ENCODE peak calls at places on chromosomes 2 and 18, in nine cellular contexts. G is SK-N-SH, R is HL-60, N is hepatocyte, C is cardiac muscle cell, W is WERI-Rb-1, E is fibroblast of lung, X is adrenal gland, M is HepG2. A is an unnamed sample.

GRCh38 chr2:182866095-182866460 is 359 bp downstream of the FRZB start:
- DNase-seq in R (no peak), M (no peak), W (peak; percentile 17), C (peak; percentile 31), E (peak; percentile 22), X (no peak), G (no peak), N (peak; percentile 31), A (peak; percentile 26)

GRCh38 chr2:113233593-113234550 is 44.8 kb downstream of the PAX8 start:
- DNase-seq in E (no peak), R (no peak), X (peak; percentile 84), W (no peak), M (peak; percentile 32), C (peak; percentile 7), G (no peak), N (peak; percentile 56), A (no peak)

GRCh38 chr2:223051580-223052375 is at the start of gene KCNE4:
- DNase-seq in W (peak; percentile 49), E (peak; percentile 87), X (peak; percentile 68), C (no peak), M (no peak), R (no peak), G (no peak), N (peak; percentile 65), A (no peak)

GRCh38 chr2:120606931-120607330 is 128.7 kb upstream of the GLI2 start:
- DNase-seq in N (no peak), G (no peak), R (no peak), E (no peak), W (no peak), X (no peak), M (no peak), C (no peak), A (no peak)

GRCh38 chr2:235936493-235936892 is 231.7 kb downstream of the GBX2 start:
- DNase-seq in E (no peak), N (no peak), R (no peak), M (peak; percentile 25), X (peak; percentile 33), C (no peak), G (no peak), W (no peak), A (peak; percentile 56)

GRCh38 chr2:50125230-50125629 is 906.7 kb downstream of the NRXN1 start:
- DNase-seq in E (no peak), G (no peak), W (no peak), X (no peak), N (peak; percentile 8), M (no peak), C (no peak), R (no peak), A (no peak)

GRCh38 chr18:22609642-22610041 is 191.9 kb upstream of the CTAGE1 start:
- DNase-seq in R (no peak), E (no peak), N (peak; percentile 32), W (no peak), M (peak; percentile 16), G (no peak), C (peak; percentile 7), X (peak; percentile 84), A (no peak)

GRCh38 chr2:65536596-65536995 is 104.2 kb upstream of the SPRED2 start:
- DNase-seq in R (no peak), G (no peak), W (no peak), X (no peak), M (no peak), C (no peak), E (no peak), N (no peak), A (no peak)

GRCh38 chr2:62410015-62410453 is 96.0 kb downstream of the TMEM17 start:
- DNase-seq in C (peak; percentile 20), E (peak; percentile 5), X (peak; percentile 64), M (no peak), G (no peak), W (no peak), N (no peak), R (no peak), A (peak; percentile 22)

GRCh38 chr2:68356599-68357239 is 8.4 kb upstream of the PLEK start:
- DNase-seq in N (no peak), G (no peak), R (no peak), M (no peak), W (no peak), X (no peak), E (no peak), C (no peak), A (no peak)

GRCh38 chr2:43708178-43708577 is 31.9 kb upstream of the C1GALT1C1L start:
- DNase-seq in E (peak; percentile 57), G (no peak), R (no peak), N (no peak), X (no peak), M (no peak), W (no peak), C (no peak), A (no peak)

GRCh38 chr18:56068030-56068671 is 480.2 kb upstream of the TCF4 start:
- DNase-seq in X (no peak), E (peak; percentile 56), C (no peak), R (no peak), G (peak; percentile 31), N (no peak), M (no peak), W (no peak), A (peak; percentile 32)

GRCh38 chr2:80053522-80054338 is 250.8 kb downstream of the LRRTM1 start:
- DNase-seq in G (no peak), X (no peak), E (no peak), R (no peak), M (no peak), C (peak; percentile 35), N (no peak), W (peak; percentile 62), A (no peak)

DNA sequence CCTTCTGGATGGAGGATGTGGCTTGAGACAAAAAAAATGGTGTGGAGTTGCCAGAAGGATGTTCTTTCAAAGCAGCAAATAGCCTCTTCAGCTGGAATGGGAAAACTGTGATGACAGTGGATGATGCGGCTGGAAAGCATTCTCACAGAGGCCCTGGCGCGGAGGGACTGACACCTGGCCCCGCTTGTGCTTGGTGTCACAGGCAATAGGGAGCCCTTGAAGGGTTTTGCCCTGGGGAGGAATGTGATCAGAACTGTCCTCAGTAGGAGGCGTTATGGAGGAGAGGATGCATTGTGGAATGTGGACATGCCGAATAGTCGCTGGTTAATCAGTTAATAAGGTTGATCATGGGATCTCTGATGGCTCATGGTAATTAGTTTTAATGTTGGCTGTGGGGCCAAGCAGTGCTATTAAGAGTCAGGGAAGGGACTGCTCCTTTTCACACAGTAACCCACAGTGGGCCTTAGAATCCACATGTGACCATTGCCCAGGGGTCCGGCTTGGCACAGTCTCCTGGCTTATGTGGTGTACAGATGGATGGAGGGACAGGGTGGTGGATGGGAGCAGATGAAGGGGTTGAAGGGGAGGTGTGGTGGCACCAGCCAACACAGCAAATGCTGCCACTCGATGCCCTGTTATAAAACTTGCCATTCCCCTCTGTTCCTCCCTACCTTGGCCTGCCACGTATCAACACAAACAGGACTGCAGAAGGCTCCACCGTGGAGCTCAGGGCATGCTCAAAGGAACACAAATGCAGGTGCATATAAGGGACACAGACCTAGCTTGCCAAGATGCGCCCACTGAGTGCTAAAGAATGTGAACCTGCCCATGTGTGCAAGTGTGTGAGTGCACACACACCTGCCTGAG is 71.7 kb downstream of the CIB4 start:
- DNase-seq in X (no peak), E (no peak), N (no peak), C (no peak), R (no peak), G (no peak), M (no peak), W (no peak), A (no peak)
- H3K27me3 ChIP-seq in X (peaks cover 10% of the 10 kb centered on the region), E (peaks cover 42% of the 10 kb centered on the region), N (peaks cover 3% of the 10 kb centered on the region), C (peaks cover 39% of the 10 kb centered on the region), R (peaks cover 14% of the 10 kb centered on the region), G (peaks cover 91% of the 10 kb centered on the region), M (peaks cover 72% of the 10 kb centered on the region), W (no peaks in the 10 kb centered on the region), A (no peaks in the 10 kb centered on the region)

GRCh38 chr2:100745630-100746029 is 74.3 kb upstream of the NPAS2 start:
- DNase-seq in R (no peak), E (no peak), C (no peak), G (no peak), M (peak; percentile 25), N (no peak), W (no peak), X (no peak), A (no peak)

GRCh38 chr2:100747551-100747950 is 72.4 kb upstream of the NPAS2 start:
- DNase-seq in N (no peak), M (no peak), E (peak; percentile 28), G (no peak), C (no peak), R (no peak), W (no peak), X (no peak), A (no peak)

GRCh38 chr2:100750143-100750542 is 69.8 kb upstream of the NPAS2 start:
- DNase-seq in X (no peak), N (no peak), C (no peak), E (no peak), R (no peak), W (no peak), M (no peak), G (no peak), A (no peak)

GRCh38 chr2:100748673-100749072 is 71.3 kb upstream of the NPAS2 start:
- DNase-seq in E (no peak), N (no peak), M (no peak), R (no peak), W (no peak), X (no peak), G (no peak), C (no peak), A (no peak)

DNA sequence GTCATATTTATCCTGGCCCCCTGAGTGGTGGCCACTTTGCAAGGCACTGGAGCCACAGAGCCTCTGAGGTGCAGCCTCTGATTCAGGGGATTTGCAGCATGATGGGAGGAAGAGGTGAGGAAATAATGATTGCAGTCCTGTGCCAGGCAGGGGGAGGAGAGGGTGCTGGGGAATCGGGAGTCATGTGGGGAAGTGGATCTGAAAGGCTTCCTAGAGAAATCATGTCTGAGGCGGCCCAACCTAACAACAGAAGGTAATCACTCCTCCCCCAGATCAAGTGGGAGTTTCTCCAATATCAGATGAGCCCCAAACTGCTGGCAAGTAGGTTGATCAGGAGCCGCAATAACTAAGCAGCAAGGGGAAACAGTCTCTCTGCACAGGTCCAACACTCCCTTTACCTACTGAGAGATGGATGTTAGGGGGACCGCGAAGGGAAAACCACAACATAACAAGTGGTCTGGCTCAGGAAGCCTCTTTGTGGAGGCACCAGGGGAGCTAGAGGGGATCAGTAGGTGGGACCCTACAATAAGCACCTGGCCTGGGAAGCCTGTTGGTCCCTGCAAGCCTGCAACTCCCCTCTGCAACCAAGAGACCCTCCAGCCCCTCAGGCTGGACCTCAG is 71.8 kb upstream of the NPAS2 start:
- DNase-seq in R (no peak), C (no peak), M (no peak), W (no peak), X (no peak), E (no peak), N (no peak), G (no peak), A (no peak)
- H3K4me3 ChIP-seq in R (no peak overlapping the region), C (no peak overlapping the region), M (no peak overlapping the region), W (no peak overlapping the region), X (no peak overlapping the region), E (no peak overlapping the region), N (no peak overlapping the region), G (no peak overlapping the region), A (no peak overlapping the region)

GRCh38 chr2:240136013-240136670 is at the start of gene COPS9:
- DNase-seq in M (peak; percentile 76), W (peak; percentile 89), G (peak; percentile 98), X (peak; percentile 91), R (peak; percentile 76), C (peak; percentile 93), N (peak; percentile 95), E (peak; percentile 90), A (peak; percentile 93)
- TF ChIP-seq CTCF in M (peak; percentile 37), W (no peak), G (no peak), X (no peak), R (no peak), C (no peak), N (no peak), E (no peak), A (no peak)

GRCh38 chr2:91477731-91478672 is 2786.5 kb downstream of the RPIA start:
- DNase-seq in M (no peak), W (no peak), N (peak; percentile 46), E (no peak), R (no peak), G (peak; percentile 73), C (peak; percentile 34), X (no peak), A (peak; percentile 26)
- H3K27me3 ChIP-seq in M (peaks cover 25% of the 10 kb centered on the region), W (peaks cover 23% of the 10 kb centered on the region), N (no peaks in the 10 kb centered on the region), E (peaks cover 8% of the 10 kb centered on the region), R (peaks cover 13% of the 10 kb centered on the region), G (peaks cover 20% of the 10 kb centered on the region), C (peaks cover 40% of the 10 kb centered on the region), X (peaks cover 13% of the 10 kb centered on the region), A (peaks cover 14% of the 10 kb centered on the region)